ENCODE peak calls at places on chromosomes 1 and 21, in five cellular contexts. One of them, this sample, is unnamed.

GRCh38 chr1:160130486-160130885 is 14.9 kb downstream of the ATP1A2 start:
- DNase-seq in IMR-90: no peak
- DNase-seq in H9: no peak
- DNase-seq in breast epithelium: no peak
- DNase-seq in fibroblast of lung: no peak
- DNase-seq in this sample: no peak

GRCh38 chr21:17454315-17455027 is 58.4 kb upstream of the CXADR start:
- DNase-seq in IMR-90: peak; percentile 92
- DNase-seq in breast epithelium: no peak
- DNase-seq in H9: peak; percentile 92
- DNase-seq in fibroblast of lung: peak; percentile 90
- DNase-seq in this sample: peak; percentile 49

GRCh38 chr1:93575586-93576271 is 105.9 kb downstream of the BCAR3 start:
- DNase-seq in fibroblast of lung: peak; percentile 53
- DNase-seq in breast epithelium: peak; percentile 18
- DNase-seq in IMR-90: no peak
- DNase-seq in H9: no peak
- DNase-seq in this sample: no peak

GRCh38 chr1:106222415-106222814 is 834.1 kb upstream of the PRMT6 start:
- DNase-seq in H9: no peak
- DNase-seq in IMR-90: no peak
- DNase-seq in fibroblast of lung: peak; percentile 45
- DNase-seq in breast epithelium: no peak
- DNase-seq in this sample: no peak

GRCh38 chr1:8078176-8078671 is 52.1 kb upstream of the ERRFI1 start:
- DNase-seq in IMR-90: peak; percentile 77
- DNase-seq in breast epithelium: peak; percentile 49
- DNase-seq in fibroblast of lung: peak; percentile 94
- DNase-seq in H9: no peak
- DNase-seq in this sample: peak; percentile 82

GRCh38 chr1:119713039-119713537 is 1.4 kb downstream of the PHGDH start:
- DNase-seq in H9: peak; percentile 39
- DNase-seq in fibroblast of lung: peak; percentile 42
- DNase-seq in breast epithelium: no peak
- DNase-seq in IMR-90: peak; percentile 31
- DNase-seq in this sample: no peak

GRCh38 chr1:118151312-118151937 is 33.6 kb downstream of the SPAG17 start:
- DNase-seq in H9: peak; percentile 46
- DNase-seq in fibroblast of lung: peak; percentile 34
- DNase-seq in breast epithelium: peak; percentile 27
- DNase-seq in IMR-90: peak; percentile 67
- DNase-seq in this sample: peak; percentile 18

GRCh38 chr1:81811757-81812371 is 11.1 kb downstream of the ADGRL2 start:
- DNase-seq in H9: no peak
- DNase-seq in fibroblast of lung: peak; percentile 6
- DNase-seq in IMR-90: no peak
- DNase-seq in breast epithelium: no peak
- DNase-seq in this sample: no peak

GRCh38 chr1:78726686-78727085 is 77.1 kb downstream of the IFI44 start:
- DNase-seq in breast epithelium: no peak
- DNase-seq in IMR-90: peak; percentile 24
- DNase-seq in H9: no peak
- DNase-seq in fibroblast of lung: no peak
- DNase-seq in this sample: no peak

GRCh38 chr21:45982758-45983731 is 1.5 kb downstream of the COL6A1 start:
- DNase-seq in IMR-90: no peak
- DNase-seq in breast epithelium: no peak
- DNase-seq in fibroblast of lung: no peak
- DNase-seq in H9: no peak
- DNase-seq in this sample: no peak

GRCh38 chr1:53957231-53957818 is 11.2 kb downstream of the LRRC42 start:
- DNase-seq in H9: no peak
- DNase-seq in IMR-90: peak; percentile 64
- DNase-seq in breast epithelium: no peak
- DNase-seq in fibroblast of lung: peak; percentile 75
- DNase-seq in this sample: peak; percentile 85

GRCh38 chr1:26351591-26352337 is 2.2 kb downstream of the CRYBG2 start:
- DNase-seq in fibroblast of lung: peak; percentile 71
- DNase-seq in IMR-90: peak; percentile 65
- DNase-seq in H9: peak; percentile 29
- DNase-seq in breast epithelium: no peak
- DNase-seq in this sample: peak; percentile 79

GRCh38 chr1:186503210-186503609 is 42.3 kb upstream of the PDC start:
- DNase-seq in IMR-90: peak; percentile 47
- DNase-seq in fibroblast of lung: peak; percentile 65
- DNase-seq in breast epithelium: no peak
- DNase-seq in H9: no peak
- DNase-seq in this sample: no peak

GRCh38 chr1:26696645-26697440 is 1.0 kb downstream of the ARID1A start:
- DNase-seq in H9: no peak
- DNase-seq in fibroblast of lung: no peak
- DNase-seq in IMR-90: no peak
- DNase-seq in breast epithelium: no peak
- DNase-seq in this sample: no peak

GRCh38 chr1:42046772-42047552 is 106.2 kb upstream of the GUCA2B start:
- DNase-seq in IMR-90: no peak
- DNase-seq in fibroblast of lung: no peak
- DNase-seq in H9: no peak
- DNase-seq in breast epithelium: no peak
- DNase-seq in this sample: no peak

GRCh38 chr1:165240486-165240885 is 116.0 kb downstream of the LMX1A start:
- DNase-seq in fibroblast of lung: no peak
- DNase-seq in IMR-90: no peak
- DNase-seq in breast epithelium: no peak
- DNase-seq in H9: no peak
- DNase-seq in this sample: no peak

GRCh38 chr1:185245466-185245865 is 71.6 kb downstream of the IVNS1ABP start:
- DNase-seq in IMR-90: no peak
- DNase-seq in fibroblast of lung: peak; percentile 44
- DNase-seq in H9: no peak
- DNase-seq in breast epithelium: no peak
- DNase-seq in this sample: no peak

GRCh38 chr1:233293556-233294446 is 1.7 kb downstream of the PCNX2 start:
- DNase-seq in H9: no peak
- DNase-seq in breast epithelium: no peak
- DNase-seq in IMR-90: peak; percentile 35
- DNase-seq in fibroblast of lung: peak; percentile 24
- DNase-seq in this sample: no peak

GRCh38 chr1:231334079-231334666 is 3.5 kb downstream of the EXOC8 start:
- DNase-seq in IMR-90: no peak
- DNase-seq in breast epithelium: no peak
- DNase-seq in fibroblast of lung: no peak
- DNase-seq in H9: no peak
- DNase-seq in this sample: no peak

GRCh38 chr1:222787746-222788145 is 27.1 kb upstream of the DISP1 start:
- DNase-seq in H9: no peak
- DNase-seq in breast epithelium: no peak
- DNase-seq in fibroblast of lung: peak; percentile 38
- DNase-seq in IMR-90: no peak
- DNase-seq in this sample: no peak

GRCh38 chr1:151756291-151756690 is 7.0 kb downstream of the MRPL9 start:
- DNase-seq in breast epithelium: no peak
- DNase-seq in IMR-90: peak; percentile 44
- DNase-seq in H9: no peak
- DNase-seq in fibroblast of lung: peak; percentile 31
- DNase-seq in this sample: peak; percentile 42

GRCh38 chr1:53541761-53542550 is 82.8 kb downstream of the DMRTB1 start:
- DNase-seq in breast epithelium: no peak
- DNase-seq in IMR-90: peak; percentile 90
- DNase-seq in fibroblast of lung: peak; percentile 91
- DNase-seq in H9: peak; percentile 65
- DNase-seq in this sample: peak; percentile 64

GRCh38 chr21:38282921-38283320 is 26.1 kb downstream of the KCNJ15 start:
- DNase-seq in fibroblast of lung: no peak
- DNase-seq in breast epithelium: no peak
- DNase-seq in IMR-90: peak; percentile 50
- DNase-seq in H9: no peak
- DNase-seq in this sample: no peak

GRCh38 chr1:207787776-207788175 is 35.9 kb downstream of the CD46 start:
- DNase-seq in breast epithelium: no peak
- DNase-seq in fibroblast of lung: peak; percentile 50
- DNase-seq in IMR-90: peak; percentile 46
- DNase-seq in H9: no peak
- DNase-seq in this sample: peak; percentile 53

GRCh38 chr1:9309080-9309479 is 16.4 kb downstream of the SPSB1 start:
- DNase-seq in IMR-90: no peak
- DNase-seq in breast epithelium: no peak
- DNase-seq in fibroblast of lung: no peak
- DNase-seq in H9: no peak
- DNase-seq in this sample: no peak

GRCh38 chr1:50604580-50604979 is 181.3 kb upstream of the DMRTA2 start:
- DNase-seq in H9: no peak
- DNase-seq in fibroblast of lung: no peak
- DNase-seq in IMR-90: no peak
- DNase-seq in breast epithelium: no peak
- DNase-seq in this sample: no peak

GRCh38 chr1:21706151-21706835 is 37.1 kb upstream of the RAP1GAP start:
- DNase-seq in breast epithelium: no peak
- DNase-seq in IMR-90: peak; percentile 43
- DNase-seq in fibroblast of lung: peak; percentile 20
- DNase-seq in H9: peak; percentile 63
- DNase-seq in this sample: no peak

GRCh38 chr1:9478021-9478420 is 61.2 kb upstream of the SLC25A33 start:
- DNase-seq in IMR-90: no peak
- DNase-seq in fibroblast of lung: no peak
- DNase-seq in breast epithelium: no peak
- DNase-seq in H9: no peak
- DNase-seq in this sample: no peak

GRCh38 chr1:110153407-110153950 is 3.2 kb downstream of the SLC6A17 start:
- DNase-seq in H9: no peak
- DNase-seq in fibroblast of lung: no peak
- DNase-seq in IMR-90: no peak
- DNase-seq in breast epithelium: no peak
- DNase-seq in this sample: no peak

GRCh38 chr1:110152133-110152785 is 2.0 kb downstream of the SLC6A17 start:
- DNase-seq in IMR-90: peak; percentile 74
- DNase-seq in H9: no peak
- DNase-seq in fibroblast of lung: peak; percentile 55
- DNase-seq in breast epithelium: no peak
- DNase-seq in this sample: peak; percentile 33

GRCh38 chr1:110150330-110151174 is at the start of gene SLC6A17:
- DNase-seq in fibroblast of lung: peak; percentile 59
- DNase-seq in IMR-90: peak; percentile 68
- DNase-seq in breast epithelium: no peak
- DNase-seq in H9: peak; percentile 61
- DNase-seq in this sample: peak; percentile 74

GRCh38 chr1:110151175-110151715 is 951 bp downstream of the SLC6A17 start:
- DNase-seq in breast epithelium: no peak
- DNase-seq in H9: peak; percentile 35
- DNase-seq in IMR-90: no peak
- DNase-seq in fibroblast of lung: no peak
- DNase-seq in this sample: no peak

DNA sequence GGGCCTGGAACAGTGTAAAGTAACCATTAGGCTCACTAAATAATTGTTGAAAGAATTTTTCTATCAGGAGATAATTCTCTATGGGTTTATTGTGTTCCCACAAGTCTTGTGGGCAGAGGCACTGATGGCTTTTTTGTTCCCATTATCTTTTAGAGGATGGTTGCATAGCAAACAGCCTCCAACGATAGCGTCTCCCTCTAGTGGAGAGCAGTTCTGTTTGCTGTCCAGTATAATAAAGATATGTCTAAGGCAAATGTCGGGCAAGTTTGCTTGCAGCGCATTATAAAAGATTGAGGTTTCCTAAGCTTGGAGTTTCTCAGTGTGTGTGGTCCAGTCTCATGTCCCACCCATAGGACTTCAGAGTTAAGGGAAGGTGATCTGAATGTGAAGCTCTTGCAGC is 1.3 kb upstream of the SLC6A17 start:
- DNase-seq in fibroblast of lung: no peak
- DNase-seq in H9: no peak
- DNase-seq in breast epithelium: no peak
- DNase-seq in IMR-90: peak; percentile 11
- DNase-seq in this sample: no peak
- TF ChIP-seq CTCF in fibroblast of lung: no peak
- TF ChIP-seq CTCF in H9: peak; percentile 68
- TF ChIP-seq CTCF in breast epithelium: no peak
- TF ChIP-seq CTCF in IMR-90: peak; percentile 35
- TF ChIP-seq CTCF in this sample: no peak

DNA sequence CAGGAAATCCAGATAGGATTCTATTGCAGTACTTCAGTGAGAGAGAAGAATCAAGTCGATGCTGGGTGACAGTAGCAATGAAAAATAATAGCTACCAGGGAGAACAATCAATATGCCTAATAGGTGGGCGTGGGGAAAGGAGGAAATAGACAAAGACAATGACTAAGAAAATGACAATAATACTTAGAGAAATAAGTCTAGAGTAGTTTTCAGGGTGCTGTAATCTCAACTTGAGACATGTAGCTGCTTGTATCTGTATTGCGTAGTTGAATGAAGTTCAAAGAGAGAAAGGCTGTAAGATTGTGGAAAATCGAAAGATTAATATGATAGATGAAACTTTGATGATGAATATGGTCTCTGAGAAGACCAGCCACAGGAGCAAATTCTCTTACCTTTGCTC is 2.6 kb downstream of the STXBP3 start:
- DNase-seq in H9: no peak
- DNase-seq in fibroblast of lung: no peak
- DNase-seq in IMR-90: no peak
- DNase-seq in breast epithelium: no peak
- DNase-seq in this sample: no peak
- H3K27ac ChIP-seq in H9: no peak overlapping the region
- H3K27ac ChIP-seq in fibroblast of lung: no peak overlapping the region
- H3K27ac ChIP-seq in IMR-90: no peak overlapping the region
- H3K27ac ChIP-seq in breast epithelium: no peak overlapping the region
- H3K27ac ChIP-seq in this sample: no peak overlapping the region

GRCh38 chr1:56223962-56224361 is 355.4 kb downstream of the PLPP3 start:
- DNase-seq in breast epithelium: no peak
- DNase-seq in fibroblast of lung: no peak
- DNase-seq in IMR-90: no peak
- DNase-seq in H9: no peak
- DNase-seq in this sample: no peak

GRCh38 chr1:56225964-56226594 is 353.3 kb downstream of the PLPP3 start:
- DNase-seq in breast epithelium: no peak
- DNase-seq in H9: no peak
- DNase-seq in fibroblast of lung: no peak
- DNase-seq in IMR-90: no peak
- DNase-seq in this sample: no peak

DNA sequence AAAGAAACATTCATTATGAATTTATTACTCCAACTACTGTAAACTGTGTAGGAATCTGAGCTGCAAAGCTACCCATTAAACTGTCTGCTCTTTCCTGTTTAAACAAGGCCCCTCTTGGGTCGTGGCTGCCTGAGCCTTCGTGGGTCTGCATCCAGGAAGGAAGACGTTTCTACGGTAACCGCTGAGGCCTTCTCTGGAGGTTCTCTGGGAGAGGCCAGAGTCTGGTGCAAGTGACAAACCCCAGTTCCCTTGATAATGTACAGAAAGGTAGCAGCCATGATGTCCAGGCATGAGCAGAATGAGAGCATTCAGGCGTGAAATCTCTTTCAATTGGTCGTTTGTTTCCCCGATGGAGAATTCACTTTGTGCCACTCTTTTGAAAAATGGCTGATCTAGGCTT is 350.2 kb downstream of the PLPP3 start:
- DNase-seq in fibroblast of lung: peak; percentile 1
- DNase-seq in IMR-90: no peak
- DNase-seq in breast epithelium: no peak
- DNase-seq in H9: no peak
- DNase-seq in this sample: no peak
- TF ChIP-seq CTCF in fibroblast of lung: no peak
- TF ChIP-seq CTCF in IMR-90: no peak
- TF ChIP-seq CTCF in breast epithelium: no peak
- TF ChIP-seq CTCF in H9: no peak
- TF ChIP-seq CTCF in this sample: no peak

GRCh38 chr21:34075760-34076159 is 2.4 kb downstream of the MRPS6 start:
- DNase-seq in breast epithelium: no peak
- DNase-seq in fibroblast of lung: no peak
- DNase-seq in IMR-90: no peak
- DNase-seq in H9: no peak
- DNase-seq in this sample: no peak
- H3K27ac ChIP-seq in breast epithelium: peak overlapping the region; percentile 45
- H3K27ac ChIP-seq in fibroblast of lung: no peak overlapping the region
- H3K27ac ChIP-seq in IMR-90: no peak overlapping the region
- H3K27ac ChIP-seq in H9: no peak overlapping the region
- H3K27ac ChIP-seq in this sample: no peak overlapping the region